ENCODE peak calls at places on chromosomes 4 and X, in seven cellular contexts. H is ovary, O is Caco-2, B is nephron progenitor cell, A is WERI-Rb-1, C is activated B cell treated with CpG ODN at 0.5 μM for 24 hours, L is breast epithelium. Z is an unnamed sample.

GRCh38 chr4:25810815-25811690 is 51.7 kb downstream of the SEL1L3 start:
- DNase-seq in H (no peak), O (no peak), B (no peak), A (no peak), C (no peak), L (no peak), Z (no peak)

GRCh38 chr4:165070560-165070959 is 16.9 kb downstream of the TRIM75 start:
- DNase-seq in H (no peak), O (no peak), B (no peak), A (no peak), C (no peak), L (no peak), Z (no peak)

GRCh38 chrX:55709735-55710134 is 7.8 kb upstream of the RRAGB start:
- DNase-seq in H (no peak), O (peak), B (no peak), A (no peak), C (no peak), L (no peak), Z (no peak)

GRCh38 chrX:115650449-115650848 is 89.5 kb downstream of the PLS3 start:
- DNase-seq in H (no peak), O (no peak), B (no peak), A (no peak), C (no peak), L (no peak), Z (no peak)

GRCh38 chr4:170248576-170248975 is 158.8 kb upstream of the AADAT start:
- DNase-seq in H (no peak), O (no peak), B (no peak), A (no peak), C (no peak), L (no peak), Z (no peak)

GRCh38 chr4:172035573-172035972 is 222.4 kb downstream of the GALNTL6 start:
- DNase-seq in H (no peak), O (no peak), B (no peak), A (no peak), C (no peak), L (no peak), Z (no peak)

GRCh38 chrX:71053217-71053621 is 14.9 kb downstream of the SNX12 start:
- DNase-seq in H (no peak), O (no peak), B (peak), A (no peak), C (no peak), L (no peak), Z (peak)

GRCh38 chrX:39070009-39070408 is 268.8 kb downstream of the MID1IP1 start:
- DNase-seq in H (no peak), O (no peak), B (no peak), A (no peak), C (no peak), L (no peak), Z (no peak)

GRCh38 chrX:124388562-124388961 is 42.2 kb downstream of the SH2D1A start:
- DNase-seq in H (peak), O (peak), B (peak), A (peak), C (no peak), L (no peak), Z (peak)

GRCh38 chrX:55135171-55135570 is 46.4 kb downstream of the PAGE2 start:
- DNase-seq in H (peak), O (peak), B (peak), A (peak), C (peak), L (peak), Z (peak)

GRCh38 chr4:134879019-134879418 is 677.4 kb upstream of the PABPC4L start:
- DNase-seq in H (no peak), O (no peak), B (no peak), A (no peak), C (no peak), L (no peak), Z (no peak)

GRCh38 chr4:156188596-156188995 is 234.9 kb upstream of the CTSO start:
- DNase-seq in H (no peak), O (no peak), B (no peak), A (no peak), C (no peak), L (no peak), Z (no peak)
- TF ChIP-seq CTCF in H (no peak), O (no peak), B (no peak), A (no peak), C (no peak), L (no peak), Z (no peak)

DNA sequence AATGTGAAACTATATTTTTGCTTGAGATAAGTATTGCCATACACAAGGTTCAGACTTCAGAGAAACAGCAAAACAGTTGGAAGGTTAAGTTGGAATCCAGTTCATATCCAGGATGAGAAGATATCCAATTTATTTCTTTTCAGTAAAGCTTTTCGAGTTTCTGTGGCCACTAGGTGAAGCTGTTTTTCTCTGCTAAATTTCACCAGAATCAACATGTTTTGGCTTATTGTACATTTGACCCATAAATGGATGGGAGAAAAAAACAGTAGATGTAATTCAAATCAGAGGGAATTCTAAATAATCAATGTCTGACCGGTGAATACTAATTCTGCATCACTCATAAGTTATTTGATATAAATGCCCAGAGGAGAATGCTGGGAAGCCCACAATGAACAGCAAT is 9.1 kb upstream of the METTL14 start:
- DNase-seq in H (no peak), O (no peak), B (no peak), A (no peak), C (no peak), L (no peak), Z (no peak)
- TF ChIP-seq CTCF in H (no peak), O (no peak), B (no peak), A (no peak), C (no peak), L (no peak), Z (no peak)

DNA sequence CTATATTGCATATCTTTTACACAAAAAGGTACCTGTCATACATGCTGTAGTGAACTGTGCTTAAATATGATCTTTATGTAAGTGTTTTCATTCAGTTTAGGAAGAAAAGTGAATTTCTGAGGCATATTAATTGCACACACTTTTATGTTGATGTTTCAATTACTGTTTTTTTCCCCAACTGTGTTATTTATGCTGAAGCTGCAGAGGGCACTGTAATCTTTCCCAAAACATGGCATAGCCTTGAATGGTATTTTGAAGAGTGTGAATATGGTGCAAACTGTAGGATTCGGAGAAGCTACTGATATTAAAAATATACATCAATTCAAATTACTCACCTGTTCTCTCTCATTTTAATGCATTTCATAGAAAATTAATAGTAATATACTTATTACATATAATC is 6.0 kb upstream of the CENPE start:
- DNase-seq in H (no peak), O (no peak), B (no peak), A (no peak), C (no peak), L (no peak), Z (no peak)
- TF ChIP-seq CTCF in H (no peak), O (peak), B (no peak), A (peak), C (no peak), L (no peak), Z (no peak)

GRCh38 chr4:145888393-145888792 is 50.2 kb downstream of the ZNF827 start:
- DNase-seq in H (no peak), O (no peak), B (no peak), A (no peak), C (no peak), L (no peak), Z (no peak)
- TF ChIP-seq CTCF in H (no peak), O (peak), B (no peak), A (peak), C (no peak), L (no peak), Z (no peak)

GRCh38 chr4:107654694-107655093 is 65.3 kb downstream of the PAPSS1 start:
- DNase-seq in H (no peak), O (peak), B (peak), A (peak), C (no peak), L (no peak), Z (no peak)
- TF ChIP-seq CTCF in H (no peak), O (no peak), B (no peak), A (peak), C (no peak), L (no peak), Z (no peak)

DNA sequence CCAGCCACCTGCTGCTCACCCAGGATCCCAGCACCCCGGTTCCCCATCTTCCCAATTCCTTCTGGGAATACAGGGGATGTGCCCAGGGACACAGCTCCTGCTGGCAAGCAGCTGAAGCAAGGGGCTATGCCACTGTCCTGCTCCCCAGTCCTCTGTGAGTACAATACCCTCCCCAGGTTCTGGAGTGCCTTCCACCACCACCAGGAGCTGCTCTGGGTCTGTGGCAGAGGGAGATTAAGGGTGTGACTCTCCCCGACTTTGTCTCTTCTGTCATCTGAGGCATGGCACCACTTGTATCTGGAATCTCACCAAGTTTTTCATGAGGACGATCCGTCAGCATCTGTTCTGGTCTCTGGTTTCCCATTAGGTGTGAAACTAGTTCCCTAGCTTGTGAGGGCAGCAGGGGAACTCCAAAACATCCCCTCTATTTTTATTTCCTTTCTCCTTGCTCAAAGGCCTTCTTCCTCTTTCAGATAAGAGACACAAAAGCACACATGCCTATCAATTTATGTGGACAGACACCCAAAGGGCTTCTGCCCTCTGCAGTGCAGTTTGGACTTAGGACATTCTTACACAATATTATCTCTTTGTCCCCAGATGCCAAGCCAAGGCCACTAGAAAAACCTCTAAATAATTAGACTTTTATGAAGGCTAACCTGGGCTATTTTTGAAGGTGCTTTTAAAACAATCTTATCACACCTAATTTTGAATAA is 26.8 kb downstream of the MGST2 start:
- DNase-seq in H (no peak), O (peak), B (no peak), A (peak), C (no peak), L (no peak), Z (peak)
- TF ChIP-seq CTCF in H (no peak), O (peak), B (no peak), A (peak), C (no peak), L (no peak), Z (no peak)

GRCh38 chr4:184510431-184510830 is 36.1 kb upstream of the IRF2 start:
- DNase-seq in H (no peak), O (no peak), B (no peak), A (no peak), C (no peak), L (no peak), Z (no peak)

GRCh38 chr4:184513802-184514120 is 39.4 kb upstream of the IRF2 start:
- DNase-seq in H (no peak), O (no peak), B (no peak), A (no peak), C (no peak), L (no peak), Z (no peak)

GRCh38 chr4:184515606-184516005 is 41.3 kb upstream of the IRF2 start:
- DNase-seq in H (no peak), O (no peak), B (no peak), A (no peak), C (no peak), L (no peak), Z (no peak)

GRCh38 chr4:184511156-184511555 is 36.8 kb upstream of the IRF2 start:
- DNase-seq in H (no peak), O (no peak), B (no peak), A (no peak), C (no peak), L (no peak), Z (no peak)

GRCh38 chr4:184514121-184514988 is 40.0 kb upstream of the IRF2 start:
- DNase-seq in H (no peak), O (no peak), B (no peak), A (no peak), C (no peak), L (no peak), Z (no peak)
- TF ChIP-seq CTCF in H (no peak), O (no peak), B (no peak), A (no peak), C (no peak), L (no peak), Z (no peak)

DNA sequence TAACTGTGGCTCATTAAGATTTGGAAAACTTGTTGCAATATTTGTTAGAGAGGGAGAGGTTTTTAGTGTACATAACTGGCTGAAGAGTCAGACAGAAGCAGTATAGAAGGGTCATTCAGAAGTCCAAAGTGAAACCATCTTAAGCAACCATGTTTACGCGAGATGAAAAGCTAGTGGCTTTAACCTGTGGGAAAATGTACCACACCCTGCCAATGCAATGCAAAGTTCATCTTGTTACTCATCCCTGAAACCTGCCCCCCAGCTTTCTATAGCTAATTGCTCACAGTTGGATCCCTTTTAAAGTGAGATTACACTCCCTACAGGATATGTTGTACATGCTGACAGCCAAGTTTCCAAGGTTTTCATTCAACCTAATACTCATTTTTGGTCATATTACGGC is 96.7 kb upstream of the RAPGEF2 start:
- DNase-seq in H (no peak), O (peak), B (no peak), A (no peak), C (no peak), L (no peak), Z (no peak)
- TF ChIP-seq CTCF in H (no peak), O (no peak), B (no peak), A (no peak), C (no peak), L (no peak), Z (no peak)

GRCh38 chr4:2008921-2009650 is at the start of gene NELFA:
- DNase-seq in H (peak), O (peak), B (peak), A (peak), C (peak), L (peak), Z (peak)
- TF ChIP-seq CTCF in H (peak), O (peak), B (peak), A (peak), C (no peak), L (peak), Z (peak)

Z was measured in glutamatergic neuron.